ENCODE peak calls at places on chromosomes 4 and X, in nine cellular contexts. One of them, this sample, is unnamed.

GRCh38 chrX:2261838-2262678 is 238.7 kb downstream of the DHRSX start:
- DNase-seq in T-cell: no peak
- DNase-seq in putamen: peak
- DNase-seq in hippocampal formation: no peak
- DNase-seq in NCI-H1092: no peak
- DNase-seq in EH: no peak
- DNase-seq in fibroblast of mammary gland: no peak
- DNase-seq in cardiac fibroblast: no peak
- DNase-seq in kidney: peak
- DNase-seq in this sample: peak

GRCh38 chrX:46957299-46957698 is 45.1 kb downstream of the JADE3 start:
- DNase-seq in putamen: no peak
- DNase-seq in T-cell: no peak
- DNase-seq in cardiac fibroblast: no peak
- DNase-seq in fibroblast of mammary gland: peak
- DNase-seq in hippocampal formation: no peak
- DNase-seq in kidney: no peak
- DNase-seq in EH: no peak
- DNase-seq in NCI-H1092: no peak
- DNase-seq in this sample: no peak

GRCh38 chr4:143531368-143531767 is 17.9 kb downstream of the SMARCA5 start:
- DNase-seq in hippocampal formation: no peak
- DNase-seq in kidney: no peak
- DNase-seq in putamen: no peak
- DNase-seq in NCI-H1092: no peak
- DNase-seq in EH: peak
- DNase-seq in T-cell: no peak
- DNase-seq in fibroblast of mammary gland: peak
- DNase-seq in cardiac fibroblast: peak
- DNase-seq in this sample: no peak

GRCh38 chrX:131828482-131828881 is 194.6 kb upstream of the STK26 start:
- DNase-seq in fibroblast of mammary gland: no peak
- DNase-seq in hippocampal formation: no peak
- DNase-seq in EH: no peak
- DNase-seq in NCI-H1092: no peak
- DNase-seq in kidney: no peak
- DNase-seq in cardiac fibroblast: no peak
- DNase-seq in putamen: no peak
- DNase-seq in T-cell: no peak
- DNase-seq in this sample: no peak

GRCh38 chr4:169030575-169030982 is 20.5 kb upstream of the CBR4 start:
- DNase-seq in NCI-H1092: no peak
- DNase-seq in putamen: no peak
- DNase-seq in T-cell: no peak
- DNase-seq in fibroblast of mammary gland: peak
- DNase-seq in cardiac fibroblast: peak
- DNase-seq in hippocampal formation: no peak
- DNase-seq in EH: peak
- DNase-seq in kidney: no peak
- DNase-seq in this sample: no peak

GRCh38 chr4:108890491-108890890 is 127.6 kb upstream of the ETNPPL start:
- DNase-seq in NCI-H1092: no peak
- DNase-seq in EH: no peak
- DNase-seq in putamen: no peak
- DNase-seq in fibroblast of mammary gland: no peak
- DNase-seq in hippocampal formation: no peak
- DNase-seq in kidney: no peak
- DNase-seq in T-cell: no peak
- DNase-seq in cardiac fibroblast: no peak
- DNase-seq in this sample: no peak

GRCh38 chr4:1598641-1599481 is 85.3 kb downstream of the FAM53A start:
- DNase-seq in fibroblast of mammary gland: no peak
- DNase-seq in kidney: peak
- DNase-seq in EH: no peak
- DNase-seq in putamen: no peak
- DNase-seq in cardiac fibroblast: no peak
- DNase-seq in hippocampal formation: no peak
- DNase-seq in NCI-H1092: no peak
- DNase-seq in T-cell: no peak
- DNase-seq in this sample: no peak

GRCh38 chr4:74661427-74662171 is 132.7 kb downstream of the BTC start:
- DNase-seq in T-cell: no peak
- DNase-seq in kidney: no peak
- DNase-seq in EH: peak
- DNase-seq in NCI-H1092: no peak
- DNase-seq in hippocampal formation: no peak
- DNase-seq in cardiac fibroblast: peak
- DNase-seq in putamen: no peak
- DNase-seq in fibroblast of mammary gland: peak
- DNase-seq in this sample: no peak

GRCh38 chr4:105149771-105150170 is 3.1 kb downstream of the TET2 start:
- DNase-seq in T-cell: no peak
- DNase-seq in hippocampal formation: no peak
- DNase-seq in EH: no peak
- DNase-seq in cardiac fibroblast: no peak
- DNase-seq in kidney: no peak
- DNase-seq in fibroblast of mammary gland: no peak
- DNase-seq in putamen: no peak
- DNase-seq in NCI-H1092: no peak
- DNase-seq in this sample: no peak

GRCh38 chrX:140764401-140764919 is 54.9 kb downstream of the LINC00632 start:
- DNase-seq in T-cell: no peak
- DNase-seq in fibroblast of mammary gland: peak
- DNase-seq in kidney: peak
- DNase-seq in NCI-H1092: no peak
- DNase-seq in putamen: peak
- DNase-seq in EH: peak
- DNase-seq in hippocampal formation: no peak
- DNase-seq in cardiac fibroblast: peak
- DNase-seq in this sample: peak

GRCh38 chr4:52036875-52037274 is 1.2 kb downstream of the SGCB start:
- DNase-seq in fibroblast of mammary gland: peak
- DNase-seq in cardiac fibroblast: no peak
- DNase-seq in kidney: no peak
- DNase-seq in putamen: no peak
- DNase-seq in hippocampal formation: no peak
- DNase-seq in EH: peak
- DNase-seq in T-cell: no peak
- DNase-seq in NCI-H1092: no peak
- DNase-seq in this sample: no peak

GRCh38 chr4:125518281-125518680 is 203.5 kb downstream of the FAT4 start:
- DNase-seq in cardiac fibroblast: no peak
- DNase-seq in EH: no peak
- DNase-seq in fibroblast of mammary gland: no peak
- DNase-seq in kidney: no peak
- DNase-seq in hippocampal formation: no peak
- DNase-seq in putamen: no peak
- DNase-seq in NCI-H1092: no peak
- DNase-seq in T-cell: no peak
- DNase-seq in this sample: no peak

GRCh38 chrX:129600981-129601424 is 53.8 kb downstream of the APLN start:
- DNase-seq in fibroblast of mammary gland: peak
- DNase-seq in T-cell: peak
- DNase-seq in hippocampal formation: peak
- DNase-seq in kidney: no peak
- DNase-seq in NCI-H1092: no peak
- DNase-seq in EH: peak
- DNase-seq in cardiac fibroblast: no peak
- DNase-seq in putamen: peak
- DNase-seq in this sample: peak

GRCh38 chrX:21638311-21638710 is 19.8 kb downstream of the KLHL34 start:
- DNase-seq in putamen: no peak
- DNase-seq in NCI-H1092: no peak
- DNase-seq in cardiac fibroblast: peak
- DNase-seq in kidney: no peak
- DNase-seq in T-cell: no peak
- DNase-seq in EH: peak
- DNase-seq in fibroblast of mammary gland: peak
- DNase-seq in hippocampal formation: no peak
- DNase-seq in this sample: no peak

GRCh38 chr4:85127653-85128052 is 161.2 kb upstream of the WDFY3 start:
- DNase-seq in putamen: peak
- DNase-seq in kidney: no peak
- DNase-seq in hippocampal formation: no peak
- DNase-seq in fibroblast of mammary gland: peak
- DNase-seq in EH: peak
- DNase-seq in NCI-H1092: no peak
- DNase-seq in cardiac fibroblast: peak
- DNase-seq in T-cell: no peak
- DNase-seq in this sample: peak

GRCh38 chrX:42020225-42020624 is 96.9 kb upstream of the CASK start:
- DNase-seq in putamen: no peak
- DNase-seq in T-cell: no peak
- DNase-seq in NCI-H1092: no peak
- DNase-seq in cardiac fibroblast: no peak
- DNase-seq in hippocampal formation: no peak
- DNase-seq in EH: no peak
- DNase-seq in kidney: no peak
- DNase-seq in fibroblast of mammary gland: no peak
- DNase-seq in this sample: no peak

GRCh38 chrX:74445099-74445498 is 23.8 kb downstream of the SLC16A2 start:
- DNase-seq in cardiac fibroblast: no peak
- DNase-seq in EH: no peak
- DNase-seq in NCI-H1092: no peak
- DNase-seq in T-cell: no peak
- DNase-seq in fibroblast of mammary gland: no peak
- DNase-seq in putamen: no peak
- DNase-seq in kidney: no peak
- DNase-seq in hippocampal formation: no peak
- DNase-seq in this sample: no peak

GRCh38 chr4:71029504-71029903 is 36.1 kb downstream of the DCK start:
- DNase-seq in kidney: no peak
- DNase-seq in T-cell: no peak
- DNase-seq in cardiac fibroblast: no peak
- DNase-seq in hippocampal formation: no peak
- DNase-seq in EH: no peak
- DNase-seq in putamen: no peak
- DNase-seq in NCI-H1092: no peak
- DNase-seq in fibroblast of mammary gland: no peak
- DNase-seq in this sample: no peak

GRCh38 chrX:2334237-2334636 is 166.5 kb downstream of the DHRSX start:
- DNase-seq in hippocampal formation: no peak
- DNase-seq in putamen: no peak
- DNase-seq in T-cell: no peak
- DNase-seq in cardiac fibroblast: peak
- DNase-seq in EH: peak
- DNase-seq in kidney: no peak
- DNase-seq in NCI-H1092: no peak
- DNase-seq in fibroblast of mammary gland: no peak
- DNase-seq in this sample: no peak

GRCh38 chrX:38970845-38971244 is 169.6 kb downstream of the MID1IP1 start:
- DNase-seq in cardiac fibroblast: no peak
- DNase-seq in putamen: no peak
- DNase-seq in hippocampal formation: no peak
- DNase-seq in kidney: no peak
- DNase-seq in fibroblast of mammary gland: no peak
- DNase-seq in EH: no peak
- DNase-seq in T-cell: no peak
- DNase-seq in NCI-H1092: no peak
- DNase-seq in this sample: no peak

GRCh38 chr4:121551881-121552280 is 144.9 kb downstream of the ANXA5 start:
- DNase-seq in hippocampal formation: no peak
- DNase-seq in EH: no peak
- DNase-seq in NCI-H1092: no peak
- DNase-seq in fibroblast of mammary gland: peak
- DNase-seq in putamen: no peak
- DNase-seq in kidney: no peak
- DNase-seq in cardiac fibroblast: peak
- DNase-seq in T-cell: no peak
- DNase-seq in this sample: no peak

GRCh38 chrX:151801980-151802379 is 67.4 kb downstream of the CNGA2 start:
- DNase-seq in cardiac fibroblast: peak
- DNase-seq in fibroblast of mammary gland: peak
- DNase-seq in putamen: no peak
- DNase-seq in T-cell: no peak
- DNase-seq in EH: peak
- DNase-seq in NCI-H1092: no peak
- DNase-seq in hippocampal formation: no peak
- DNase-seq in kidney: no peak
- DNase-seq in this sample: no peak

GRCh38 chr4:34422472-34422871 is 1821.8 kb downstream of the ARAP2 start:
- DNase-seq in hippocampal formation: peak
- DNase-seq in EH: peak
- DNase-seq in T-cell: no peak
- DNase-seq in kidney: no peak
- DNase-seq in cardiac fibroblast: peak
- DNase-seq in putamen: peak
- DNase-seq in NCI-H1092: no peak
- DNase-seq in fibroblast of mammary gland: peak
- DNase-seq in this sample: no peak

GRCh38 chr4:48461000-48461399 is 22.1 kb upstream of the SLC10A4 start:
- DNase-seq in hippocampal formation: no peak
- DNase-seq in EH: no peak
- DNase-seq in putamen: no peak
- DNase-seq in NCI-H1092: no peak
- DNase-seq in fibroblast of mammary gland: no peak
- DNase-seq in cardiac fibroblast: no peak
- DNase-seq in kidney: no peak
- DNase-seq in T-cell: no peak
- DNase-seq in this sample: no peak

GRCh38 chr4:1371831-1372165 is 24.8 kb downstream of the UVSSA start:
- DNase-seq in NCI-H1092: no peak
- DNase-seq in EH: no peak
- DNase-seq in putamen: no peak
- DNase-seq in cardiac fibroblast: no peak
- DNase-seq in hippocampal formation: no peak
- DNase-seq in T-cell: no peak
- DNase-seq in kidney: peak
- DNase-seq in fibroblast of mammary gland: no peak
- DNase-seq in this sample: no peak

GRCh38 chr4:138751290-138751689 is 264.3 kb upstream of the NOCT start:
- DNase-seq in EH: peak
- DNase-seq in cardiac fibroblast: peak
- DNase-seq in putamen: no peak
- DNase-seq in T-cell: no peak
- DNase-seq in NCI-H1092: no peak
- DNase-seq in kidney: no peak
- DNase-seq in hippocampal formation: no peak
- DNase-seq in fibroblast of mammary gland: peak
- DNase-seq in this sample: no peak

GRCh38 chr4:10085386-10085785 is 31.2 kb downstream of the WDR1 start:
- DNase-seq in EH: no peak
- DNase-seq in kidney: peak
- DNase-seq in NCI-H1092: no peak
- DNase-seq in fibroblast of mammary gland: no peak
- DNase-seq in putamen: no peak
- DNase-seq in hippocampal formation: no peak
- DNase-seq in cardiac fibroblast: no peak
- DNase-seq in T-cell: no peak
- DNase-seq in this sample: no peak

GRCh38 chr4:41258783-41259182 is 2.1 kb downstream of the UCHL1 start:
- DNase-seq in cardiac fibroblast: peak
- DNase-seq in EH: peak
- DNase-seq in hippocampal formation: peak
- DNase-seq in NCI-H1092: peak
- DNase-seq in fibroblast of mammary gland: peak
- DNase-seq in putamen: peak
- DNase-seq in kidney: no peak
- DNase-seq in T-cell: no peak
- DNase-seq in this sample: peak

GRCh38 chr4:81255524-81255923 is 40.5 kb upstream of the PRKG2 start:
- DNase-seq in T-cell: no peak
- DNase-seq in putamen: no peak
- DNase-seq in cardiac fibroblast: peak
- DNase-seq in kidney: no peak
- DNase-seq in fibroblast of mammary gland: peak
- DNase-seq in hippocampal formation: no peak
- DNase-seq in EH: peak
- DNase-seq in NCI-H1092: no peak
- DNase-seq in this sample: no peak

GRCh38 chrX:69127466-69127865 is 37.8 kb downstream of the PJA1 start:
- DNase-seq in fibroblast of mammary gland: no peak
- DNase-seq in putamen: no peak
- DNase-seq in hippocampal formation: no peak
- DNase-seq in cardiac fibroblast: no peak
- DNase-seq in kidney: no peak
- DNase-seq in T-cell: no peak
- DNase-seq in EH: no peak
- DNase-seq in NCI-H1092: no peak
- DNase-seq in this sample: no peak

GRCh38 chrX:100413231-100413630 is 3.2 kb upstream of the PCDH19 start:
- DNase-seq in T-cell: no peak
- DNase-seq in putamen: peak
- DNase-seq in hippocampal formation: peak
- DNase-seq in cardiac fibroblast: peak
- DNase-seq in NCI-H1092: peak
- DNase-seq in fibroblast of mammary gland: peak
- DNase-seq in kidney: no peak
- DNase-seq in EH: peak
- DNase-seq in this sample: peak

This sample was measured in globus pallidus.